ENCODE peak calls at places on chromosome 13, in nine cellular contexts. A is iPS-NIHi11, K is GM03348, T is ELF-1, P is DMS153, B is NCI-H2171 treated with DMSO at 0.1 percent for 48 hours, M is lower leg skin, Q is HTR-8/SVneo, U is NCI-H748 treated with DMSO at 0.1 percent for 48 hours. H is an unnamed sample.

GRCh38 chr13:33526718-33527117 is 241.2 kb upstream of the STARD13 start:
- DNase-seq in A (no peak), K (no peak), T (no peak), P (no peak), B (no peak), M (no peak), Q (no peak), U (no peak), H (no peak)

GRCh38 chr13:41579168-41579567 is 121.8 kb downstream of the RGCC start:
- DNase-seq in A (no peak), K (no peak), T (no peak), P (no peak), B (no peak), M (no peak), Q (no peak), U (no peak), H (no peak)

GRCh38 chr13:78993792-78994191 is 334.8 kb upstream of the OBI1 start:
- DNase-seq in A (peak; percentile 18), K (no peak), T (peak; percentile 3), P (no peak), B (no peak), M (no peak), Q (no peak), U (peak; percentile 92), H (no peak)

GRCh38 chr13:112634102-112634501 is 46.1 kb upstream of the TUBGCP3 start:
- DNase-seq in A (no peak), K (no peak), T (no peak), P (no peak), B (no peak), M (no peak), Q (no peak), U (no peak), H (no peak)

GRCh38 chr13:63344711-63345110 is 1929.1 kb upstream of the PCDH20 start:
- DNase-seq in A (no peak), K (no peak), T (no peak), P (no peak), B (no peak), M (no peak), Q (no peak), U (no peak), H (no peak)

GRCh38 chr13:93145199-93145598 is 81.4 kb upstream of the GPC6 start:
- DNase-seq in A (no peak), K (no peak), T (no peak), P (no peak), B (no peak), M (no peak), Q (no peak), U (no peak), H (no peak)

GRCh38 chr13:64529874-64530485 is 2700.2 kb downstream of the PCDH9 start:
- DNase-seq in A (peak; percentile 44), K (peak; percentile 17), T (peak; percentile 64), P (no peak), B (peak; percentile 5), M (no peak), Q (no peak), U (peak; percentile 9), H (no peak)

GRCh38 chr13:49165798-49166752 is 54.1 kb upstream of the MLNR start:
- DNase-seq in A (no peak), K (no peak), T (no peak), P (no peak), B (no peak), M (no peak), Q (no peak), U (no peak), H (no peak)

GRCh38 chr13:23701646-23702045 is 131.4 kb downstream of the TNFRSF19 start:
- DNase-seq in A (no peak), K (no peak), T (no peak), P (no peak), B (no peak), M (peak; percentile 86), Q (no peak), U (no peak), H (no peak)

GRCh38 chr13:24724714-24725113 is 39.3 kb upstream of the RNF17 start:
- DNase-seq in A (no peak), K (no peak), T (no peak), P (no peak), B (peak; percentile 53), M (no peak), Q (no peak), U (no peak), H (no peak)

GRCh38 chr13:20057963-20058362 is 99.4 kb downstream of the ZMYM2 start:
- DNase-seq in A (no peak), K (no peak), T (no peak), P (no peak), B (no peak), M (no peak), Q (no peak), U (no peak), H (no peak)

GRCh38 chr13:106143930-106144709 is 391.3 kb downstream of the EFNB2 start:
- DNase-seq in A (peak; percentile 27), K (no peak), T (peak; percentile 39), P (peak; percentile 89), B (no peak), M (no peak), Q (no peak), U (peak; percentile 91), H (no peak)

GRCh38 chr13:94464771-94465170 is 14.7 kb downstream of the DCT start:
- DNase-seq in A (no peak), K (no peak), T (no peak), P (no peak), B (no peak), M (peak; percentile 53), Q (no peak), U (no peak), H (no peak)

GRCh38 chr13:99227909-99228688 is 27.4 kb downstream of the UBAC2 start:
- DNase-seq in A (no peak), K (no peak), T (no peak), P (no peak), B (no peak), M (no peak), Q (no peak), U (no peak), H (no peak)

GRCh38 chr13:44840131-44840530 is 149.1 kb downstream of the NUFIP1 start:
- DNase-seq in A (no peak), K (no peak), T (no peak), P (no peak), B (no peak), M (no peak), Q (no peak), U (no peak), H (no peak)

GRCh38 chr13:57624565-57625435 is 6.7 kb upstream of the PCDH17 start:
- DNase-seq in A (peak; percentile 50), K (peak; percentile 69), T (peak; percentile 58), P (peak; percentile 58), B (peak; percentile 74), M (no peak), Q (peak; percentile 12), U (peak; percentile 88), H (peak; percentile 3)

GRCh38 chr13:112818040-112818697 is 128.3 kb downstream of the ATP11A start:
- DNase-seq in A (no peak), K (no peak), T (no peak), P (no peak), B (no peak), M (peak; percentile 42), Q (no peak), U (no peak), H (no peak)

GRCh38 chr13:23021921-23022320 is 158.9 kb upstream of the SGCG start:
- DNase-seq in A (no peak), K (no peak), T (no peak), P (no peak), B (no peak), M (no peak), Q (no peak), U (no peak), H (no peak)

GRCh38 chr13:40120288-40120687 is 464.8 kb downstream of the COG6 start:
- DNase-seq in A (no peak), K (peak; percentile 45), T (no peak), P (no peak), B (no peak), M (no peak), Q (no peak), U (no peak), H (no peak)

GRCh38 chr13:97192166-97192565 is 30.0 kb upstream of the MBNL2 start:
- DNase-seq in A (no peak), K (no peak), T (no peak), P (no peak), B (peak; percentile 22), M (no peak), Q (no peak), U (no peak), H (no peak)

GRCh38 chr13:36841411-36841810 is 22.4 kb downstream of the RFXAP start:
- DNase-seq in A (no peak), K (no peak), T (no peak), P (no peak), B (no peak), M (no peak), Q (no peak), U (peak; percentile 19), H (no peak)

GRCh38 chr13:112924365-112924764 is 44.6 kb upstream of the MCF2L start:
- DNase-seq in A (no peak), K (no peak), T (no peak), P (no peak), B (no peak), M (no peak), Q (no peak), U (no peak), H (no peak)

GRCh38 chr13:96848275-96848674 is 146.0 kb downstream of the OXGR1 start:
- DNase-seq in A (no peak), K (no peak), T (no peak), P (no peak), B (no peak), M (no peak), Q (no peak), U (no peak), H (no peak)

GRCh38 chr13:99982021-99982740 is 597 bp downstream of the ZIC2 start:
- DNase-seq in A (no peak), K (no peak), T (no peak), P (no peak), B (peak; percentile 49), M (no peak), Q (no peak), U (no peak), H (no peak)

GRCh38 chr13:48006396-48006795 is 5.3 kb upstream of the SUCLA2 start:
- DNase-seq in A (no peak), K (no peak), T (no peak), P (no peak), B (no peak), M (no peak), Q (no peak), U (no peak), H (no peak)

GRCh38 chr13:23621316-23621645 is 51.1 kb downstream of the TNFRSF19 start:
- DNase-seq in A (no peak), K (peak; percentile 72), T (peak; percentile 51), P (no peak), B (no peak), M (no peak), Q (peak; percentile 47), U (no peak), H (no peak)

GRCh38 chr13:99484405-99484981 is 16.8 kb upstream of the TM9SF2 start:
- DNase-seq in A (no peak), K (peak; percentile 72), T (no peak), P (no peak), B (no peak), M (no peak), Q (no peak), U (no peak), H (no peak)

GRCh38 chr13:110648848-110649421 is 33.6 kb downstream of the NAXD start:
- DNase-seq in A (no peak), K (no peak), T (no peak), P (no peak), B (no peak), M (peak; percentile 80), Q (no peak), U (no peak), H (no peak)

GRCh38 chr13:79593611-79594275 is 112.8 kb downstream of the NDFIP2 start:
- DNase-seq in A (no peak), K (peak; percentile 18), T (no peak), P (no peak), B (no peak), M (no peak), Q (no peak), U (no peak), H (no peak)

GRCh38 chr13:43905435-43906031 is 25.8 kb downstream of the LACC1 start:
- DNase-seq in A (peak; percentile 47), K (peak; percentile 64), T (no peak), P (no peak), B (peak; percentile 49), M (no peak), Q (peak; percentile 28), U (peak; percentile 73), H (no peak)

GRCh38 chr13:80084086-80084676 is 256.7 kb downstream of the SPRY2 start:
- DNase-seq in A (peak; percentile 12), K (peak; percentile 76), T (peak; percentile 41), P (peak; percentile 91), B (no peak), M (no peak), Q (peak; percentile 8), U (peak; percentile 38), H (no peak)

H was measured in amygdala.